ENCODE peak calls at places on chromosomes 7 and 10, in four cellular contexts. One of them, this sample, is unnamed.
A peak's percentile ranks its signal among the peaks of the same experiment; 100 is the strongest.

GRCh38 chr10:113511419-113511818 is 41.4 kb upstream of the HABP2 start:
- DNase-seq in IMR-90: no peak
- DNase-seq in H9: no peak
- DNase-seq in H1: no peak
- DNase-seq in this sample: no peak

GRCh38 chr7:155992107-155992506 is 179.8 kb upstream of the SHH start:
- DNase-seq in IMR-90: no peak
- DNase-seq in H9: no peak
- DNase-seq in H1: no peak
- DNase-seq in this sample: no peak

GRCh38 chr7:119270045-119270464 is 1002.9 kb upstream of the KCND2 start:
- DNase-seq in IMR-90: peak; percentile 55
- DNase-seq in H9: peak; percentile 64
- DNase-seq in H1: peak; percentile 23
- DNase-seq in this sample: peak; percentile 80

GRCh38 chr7:154651501-154651900 is 351.4 kb downstream of the PAXIP1 start:
- DNase-seq in IMR-90: no peak
- DNase-seq in H9: no peak
- DNase-seq in H1: no peak
- DNase-seq in this sample: no peak

GRCh38 chr10:96505150-96506136 is 8.3 kb downstream of the TLL2 start:
- DNase-seq in IMR-90: no peak
- DNase-seq in H9: no peak
- DNase-seq in H1: no peak
- DNase-seq in this sample: no peak

GRCh38 chr7:80950550-80950967 is 31.7 kb upstream of the SEMA3C start:
- DNase-seq in IMR-90: no peak
- DNase-seq in H9: no peak
- DNase-seq in H1: no peak
- DNase-seq in this sample: no peak

GRCh38 chr10:77710759-77711682 is 73.4 kb upstream of the KCNMA1 start:
- DNase-seq in IMR-90: peak; percentile 44
- DNase-seq in H9: peak; percentile 89
- DNase-seq in H1: peak; percentile 62
- DNase-seq in this sample: peak; percentile 74

GRCh38 chr10:2012209-2012608 is 274.9 kb upstream of the ADARB2 start:
- DNase-seq in IMR-90: no peak
- DNase-seq in H9: no peak
- DNase-seq in H1: no peak
- DNase-seq in this sample: no peak

GRCh38 chr10:88236121-88236743 is 346.9 kb downstream of the RNLS start:
- DNase-seq in IMR-90: no peak
- DNase-seq in H9: no peak
- DNase-seq in H1: no peak
- DNase-seq in this sample: no peak

GRCh38 chr10:69087600-69088470 is at the start of gene SRGN:
- DNase-seq in IMR-90: peak; percentile 62
- DNase-seq in H9: no peak
- DNase-seq in H1: no peak
- DNase-seq in this sample: no peak

GRCh38 chr10:68202965-68203358 is 29.0 kb downstream of the ATOH7 start:
- DNase-seq in IMR-90: peak; percentile 78
- DNase-seq in H9: no peak
- DNase-seq in H1: no peak
- DNase-seq in this sample: no peak

GRCh38 chr7:151665363-151665762 is 145.7 kb upstream of the RHEB start:
- DNase-seq in IMR-90: peak; percentile 96
- DNase-seq in H9: no peak
- DNase-seq in H1: no peak
- DNase-seq in this sample: no peak

GRCh38 chr10:93458821-93459257 is 23.3 kb downstream of the MYOF start:
- DNase-seq in IMR-90: peak; percentile 100
- DNase-seq in H9: peak; percentile 82
- DNase-seq in H1: no peak
- DNase-seq in this sample: peak; percentile 99

GRCh38 chr7:139675127-139676110 is 102.4 kb downstream of the HIPK2 start:
- DNase-seq in IMR-90: peak; percentile 38
- DNase-seq in H9: no peak
- DNase-seq in H1: no peak
- DNase-seq in this sample: no peak

GRCh38 chr10:93756128-93756517 is 1.6 kb upstream of the LGI1 start:
- DNase-seq in IMR-90: no peak
- DNase-seq in H9: no peak
- DNase-seq in H1: no peak
- DNase-seq in this sample: no peak

GRCh38 chr7:155713382-155713781 is 68.9 kb downstream of the RBM33 start:
- DNase-seq in IMR-90: no peak
- DNase-seq in H9: no peak
- DNase-seq in H1: no peak
- DNase-seq in this sample: no peak

GRCh38 chr10:121237718-121238117 is 360.5 kb downstream of the FGFR2 start:
- DNase-seq in IMR-90: no peak
- DNase-seq in H9: no peak
- DNase-seq in H1: no peak
- DNase-seq in this sample: peak; percentile 16

GRCh38 chr10:70222340-70222794 is 10.9 kb downstream of the PPA1 start:
- DNase-seq in IMR-90: peak; percentile 35
- DNase-seq in H9: no peak
- DNase-seq in H1: no peak
- DNase-seq in this sample: peak; percentile 76

GRCh38 chr10:66639351-66639750 is 286.5 kb upstream of the LRRTM3 start:
- DNase-seq in IMR-90: peak; percentile 67
- DNase-seq in H9: no peak
- DNase-seq in H1: no peak
- DNase-seq in this sample: no peak

GRCh38 chr10:93080350-93081046 is 6.8 kb downstream of the CYP26A1 start:
- DNase-seq in IMR-90: peak; percentile 37
- DNase-seq in H9: peak; percentile 75
- DNase-seq in H1: no peak
- DNase-seq in this sample: peak; percentile 62

GRCh38 chr10:103448751-103449150 is 3.4 kb downstream of the CALHM2 start:
- DNase-seq in IMR-90: peak; percentile 87
- DNase-seq in H9: no peak
- DNase-seq in H1: no peak
- DNase-seq in this sample: peak; percentile 35

GRCh38 chr10:121077331-121077730 is 226.2 kb downstream of the WDR11 start:
- DNase-seq in IMR-90: no peak
- DNase-seq in H9: no peak
- DNase-seq in H1: no peak
- DNase-seq in this sample: peak; percentile 76

GRCh38 chr7:158804335-158804734 is 25.0 kb downstream of the ESYT2 start:
- DNase-seq in IMR-90: no peak
- DNase-seq in H9: no peak
- DNase-seq in H1: no peak
- DNase-seq in this sample: no peak

GRCh38 chr7:31549621-31550020 is 35.7 kb downstream of the ITPRID1 start:
- DNase-seq in IMR-90: no peak
- DNase-seq in H9: no peak
- DNase-seq in H1: no peak
- DNase-seq in this sample: no peak

GRCh38 chr7:127034171-127034806 is 218.5 kb downstream of the GRM8 start:
- DNase-seq in IMR-90: no peak
- DNase-seq in H9: no peak
- DNase-seq in H1: no peak
- DNase-seq in this sample: no peak

GRCh38 chr10:3853547-3853989 is 68.6 kb upstream of the KLF6 start:
- DNase-seq in IMR-90: no peak
- DNase-seq in H9: no peak
- DNase-seq in H1: no peak
- DNase-seq in this sample: no peak

GRCh38 chr7:140902305-140902953 is 22.3 kb downstream of the BRAF start:
- DNase-seq in IMR-90: no peak
- DNase-seq in H9: no peak
- DNase-seq in H1: no peak
- DNase-seq in this sample: no peak

GRCh38 chr10:64814201-64814600 is 1293.0 kb downstream of the REEP3 start:
- DNase-seq in IMR-90: no peak
- DNase-seq in H9: no peak
- DNase-seq in H1: no peak
- DNase-seq in this sample: no peak

GRCh38 chr10:112792487-112793196 is 157.4 kb upstream of the TCF7L2 start:
- DNase-seq in IMR-90: peak; percentile 56
- DNase-seq in H9: no peak
- DNase-seq in H1: no peak
- DNase-seq in this sample: peak; percentile 35

GRCh38 chr7:45982912-45983719 is 62.0 kb upstream of the IGFBP3 start:
- DNase-seq in IMR-90: no peak
- DNase-seq in H9: no peak
- DNase-seq in H1: no peak
- DNase-seq in this sample: no peak
- H4K5ac ChIP-seq in IMR-90: no peak overlapping the region
- H4K5ac ChIP-seq in H9: no peak overlapping the region
- H4K5ac ChIP-seq in H1: no peak overlapping the region
- H4K5ac ChIP-seq in this sample: no peak overlapping the region

GRCh38 chr7:7803597-7804229 is 85.3 kb upstream of the RPA3 start:
- DNase-seq in IMR-90: no peak
- DNase-seq in H9: no peak
- DNase-seq in H1: no peak
- DNase-seq in this sample: no peak

GRCh38 chr7:7805511-7806153 is 87.2 kb upstream of the RPA3 start:
- DNase-seq in IMR-90: no peak
- DNase-seq in H9: no peak
- DNase-seq in H1: no peak
- DNase-seq in this sample: no peak

GRCh38 chr7:7799138-7799537 is 80.7 kb upstream of the RPA3 start:
- DNase-seq in IMR-90: peak; percentile 61
- DNase-seq in H9: no peak
- DNase-seq in H1: no peak
- DNase-seq in this sample: peak; percentile 29

GRCh38 chr7:7798510-7798909 is 80.1 kb upstream of the RPA3 start:
- DNase-seq in IMR-90: no peak
- DNase-seq in H9: no peak
- DNase-seq in H1: no peak
- DNase-seq in this sample: peak; percentile 25

DNA sequence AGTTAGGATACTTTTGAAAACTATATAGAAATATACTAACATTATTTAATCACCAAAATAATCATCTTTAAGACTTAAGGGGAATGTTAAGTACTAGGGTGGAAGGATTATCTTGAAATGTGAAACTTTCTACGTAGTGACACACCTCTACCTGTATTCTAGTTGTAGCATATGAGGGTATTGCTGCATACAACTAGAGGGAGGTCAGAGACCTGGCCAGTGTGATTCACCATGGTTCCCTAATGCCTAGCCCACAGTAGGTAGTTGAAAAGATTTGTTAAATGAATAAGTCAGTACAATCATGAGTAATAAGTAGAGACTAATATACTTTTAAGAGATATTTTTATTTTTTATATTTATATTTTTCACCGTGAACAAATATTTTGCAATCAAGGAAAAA is 84.1 kb upstream of the RPA3 start:
- DNase-seq in IMR-90: no peak
- DNase-seq in H9: no peak
- DNase-seq in H1: no peak
- DNase-seq in this sample: no peak
- H3K4ac ChIP-seq in IMR-90: no peak overlapping the region
- H3K4ac ChIP-seq in H9: no peak overlapping the region
- H3K4ac ChIP-seq in H1: no peak overlapping the region
- H3K4ac ChIP-seq in this sample: no peak overlapping the region

GRCh38 chr10:35119378-35119777 is 7.3 kb upstream of the CREM start:
- DNase-seq in IMR-90: no peak
- DNase-seq in H9: no peak
- DNase-seq in H1: no peak
- DNase-seq in this sample: no peak
- H4K5ac ChIP-seq in IMR-90: no peak overlapping the region
- H4K5ac ChIP-seq in H9: no peak overlapping the region
- H4K5ac ChIP-seq in H1: no peak overlapping the region
- H4K5ac ChIP-seq in this sample: no peak overlapping the region

GRCh38 chr7:2388637-2388954 is 14.8 kb upstream of the CHST12 start:
- DNase-seq in IMR-90: no peak
- DNase-seq in H9: no peak
- DNase-seq in H1: no peak
- DNase-seq in this sample: no peak
- H3K4ac ChIP-seq in IMR-90: no peak overlapping the region
- H3K4ac ChIP-seq in H9: no peak overlapping the region
- H3K4ac ChIP-seq in H1: no peak overlapping the region
- H3K4ac ChIP-seq in this sample: no peak overlapping the region

GRCh38 chr10:125995726-125996304 is 99.5 kb downstream of the FANK1 start:
- DNase-seq in IMR-90: no peak
- DNase-seq in H9: no peak
- DNase-seq in H1: no peak
- DNase-seq in this sample: no peak

GRCh38 chr10:126004752-126005151 is 108.4 kb downstream of the FANK1 start:
- DNase-seq in IMR-90: no peak
- DNase-seq in H9: no peak
- DNase-seq in H1: no peak
- DNase-seq in this sample: no peak

GRCh38 chr10:125997586-125997985 is 101.2 kb downstream of the FANK1 start:
- DNase-seq in IMR-90: no peak
- DNase-seq in H9: no peak
- DNase-seq in H1: no peak
- DNase-seq in this sample: no peak

GRCh38 chr10:126001579-126001978 is 105.2 kb downstream of the FANK1 start:
- DNase-seq in IMR-90: no peak
- DNase-seq in H9: no peak
- DNase-seq in H1: no peak
- DNase-seq in this sample: peak; percentile 34

DNA sequence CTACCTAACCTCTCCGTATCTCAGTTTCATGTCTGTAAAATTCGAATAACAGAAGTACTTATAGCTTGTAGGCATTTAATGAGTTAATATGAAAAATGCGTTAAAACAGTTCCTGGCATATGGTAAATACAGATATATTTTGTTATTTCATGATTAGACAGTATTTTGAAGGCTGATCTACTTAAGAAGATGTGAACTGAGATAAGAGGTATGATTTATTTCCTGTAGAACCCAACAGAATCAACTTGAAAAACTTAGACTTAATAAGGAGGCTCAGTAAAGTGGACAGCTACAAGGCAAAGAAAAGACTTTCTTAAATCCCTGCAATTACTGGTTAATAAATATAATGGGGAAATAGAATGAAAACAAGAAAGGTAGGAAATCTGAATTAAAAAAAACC is 103.3 kb downstream of the FANK1 start:
- DNase-seq in IMR-90: no peak
- DNase-seq in H9: no peak
- DNase-seq in H1: no peak
- DNase-seq in this sample: no peak
- H4K5ac ChIP-seq in IMR-90: no peak overlapping the region
- H4K5ac ChIP-seq in H9: no peak overlapping the region
- H4K5ac ChIP-seq in H1: no peak overlapping the region
- H4K5ac ChIP-seq in this sample: no peak overlapping the region